ENCODE peak calls at places on chromosomes 11 and 22, in eight cellular contexts. One of them, this sample, is unnamed.

GRCh38 chr11:6203327-6203726 is 2.0 kb upstream of the C11orf42 start:
- DNase-seq in cardiac muscle cell: no peak
- DNase-seq in body of pancreas: no peak
- DNase-seq in WERI-Rb-1: no peak
- DNase-seq in OCI-LY7: no peak
- DNase-seq in adrenal gland: no peak
- DNase-seq in HCT116: no peak
- DNase-seq in GM23338: no peak
- DNase-seq in this sample: no peak

GRCh38 chr11:86523738-86524602 is 148.4 kb downstream of the ME3 start:
- DNase-seq in cardiac muscle cell: peak; percentile 85
- DNase-seq in body of pancreas: peak; percentile 67
- DNase-seq in WERI-Rb-1: no peak
- DNase-seq in OCI-LY7: no peak
- DNase-seq in adrenal gland: peak; percentile 65
- DNase-seq in HCT116: peak; percentile 91
- DNase-seq in GM23338: no peak
- DNase-seq in this sample: peak; percentile 50

GRCh38 chr22:21927174-21927823 is 25.3 kb downstream of the PPM1F start:
- DNase-seq in cardiac muscle cell: no peak
- DNase-seq in body of pancreas: no peak
- DNase-seq in WERI-Rb-1: no peak
- DNase-seq in OCI-LY7: no peak
- DNase-seq in adrenal gland: no peak
- DNase-seq in HCT116: no peak
- DNase-seq in GM23338: peak; percentile 46
- DNase-seq in this sample: peak; percentile 53

GRCh38 chr11:122235615-122236014 is 119.6 kb upstream of the BLID start:
- DNase-seq in cardiac muscle cell: peak; percentile 50
- DNase-seq in body of pancreas: peak; percentile 73
- DNase-seq in WERI-Rb-1: no peak
- DNase-seq in OCI-LY7: no peak
- DNase-seq in adrenal gland: no peak
- DNase-seq in HCT116: no peak
- DNase-seq in GM23338: no peak
- DNase-seq in this sample: no peak

GRCh38 chr11:76077575-76078150 is 128.6 kb downstream of the WNT11 start:
- DNase-seq in cardiac muscle cell: no peak
- DNase-seq in body of pancreas: no peak
- DNase-seq in WERI-Rb-1: no peak
- DNase-seq in OCI-LY7: peak; percentile 8
- DNase-seq in adrenal gland: no peak
- DNase-seq in HCT116: no peak
- DNase-seq in GM23338: no peak
- DNase-seq in this sample: peak; percentile 15

GRCh38 chr11:2927851-2928604 is 1.2 kb downstream of the PHLDA2 start:
- DNase-seq in cardiac muscle cell: peak; percentile 38
- DNase-seq in body of pancreas: no peak
- DNase-seq in WERI-Rb-1: no peak
- DNase-seq in OCI-LY7: no peak
- DNase-seq in adrenal gland: no peak
- DNase-seq in HCT116: no peak
- DNase-seq in GM23338: no peak
- DNase-seq in this sample: peak; percentile 40

GRCh38 chr11:114296190-114296978 is at the start of gene NNMT:
- DNase-seq in cardiac muscle cell: peak; percentile 99
- DNase-seq in body of pancreas: peak; percentile 56
- DNase-seq in WERI-Rb-1: no peak
- DNase-seq in OCI-LY7: no peak
- DNase-seq in adrenal gland: peak; percentile 44
- DNase-seq in HCT116: no peak
- DNase-seq in GM23338: no peak
- DNase-seq in this sample: no peak

GRCh38 chr11:23903044-23903704 is 593.7 kb upstream of the LUZP2 start:
- DNase-seq in cardiac muscle cell: peak; percentile 91
- DNase-seq in body of pancreas: no peak
- DNase-seq in WERI-Rb-1: no peak
- DNase-seq in OCI-LY7: no peak
- DNase-seq in adrenal gland: no peak
- DNase-seq in HCT116: no peak
- DNase-seq in GM23338: no peak
- DNase-seq in this sample: no peak

GRCh38 chr11:43868852-43869567 is 11.6 kb upstream of the ALKBH3 start:
- DNase-seq in cardiac muscle cell: peak; percentile 94
- DNase-seq in body of pancreas: no peak
- DNase-seq in WERI-Rb-1: no peak
- DNase-seq in OCI-LY7: no peak
- DNase-seq in adrenal gland: peak; percentile 59
- DNase-seq in HCT116: no peak
- DNase-seq in GM23338: no peak
- DNase-seq in this sample: peak; percentile 88

GRCh38 chr11:17703951-17704350 is 15.4 kb upstream of the MYOD1 start:
- DNase-seq in cardiac muscle cell: peak; percentile 17
- DNase-seq in body of pancreas: no peak
- DNase-seq in WERI-Rb-1: no peak
- DNase-seq in OCI-LY7: peak; percentile 45
- DNase-seq in adrenal gland: no peak
- DNase-seq in HCT116: peak; percentile 69
- DNase-seq in GM23338: peak; percentile 43
- DNase-seq in this sample: peak; percentile 16

GRCh38 chr11:74019860-74020259 is 11.0 kb upstream of the UCP3 start:
- DNase-seq in cardiac muscle cell: no peak
- DNase-seq in body of pancreas: no peak
- DNase-seq in WERI-Rb-1: no peak
- DNase-seq in OCI-LY7: no peak
- DNase-seq in adrenal gland: no peak
- DNase-seq in HCT116: no peak
- DNase-seq in GM23338: no peak
- DNase-seq in this sample: no peak

GRCh38 chr11:79406376-79406775 is 34.5 kb downstream of the TENM4 start:
- DNase-seq in cardiac muscle cell: no peak
- DNase-seq in body of pancreas: no peak
- DNase-seq in WERI-Rb-1: no peak
- DNase-seq in OCI-LY7: peak; percentile 38
- DNase-seq in adrenal gland: no peak
- DNase-seq in HCT116: no peak
- DNase-seq in GM23338: no peak
- DNase-seq in this sample: no peak

GRCh38 chr11:70467196-70468085 is 69.1 kb downstream of the CTTN start:
- DNase-seq in cardiac muscle cell: peak; percentile 61
- DNase-seq in body of pancreas: peak; percentile 52
- DNase-seq in WERI-Rb-1: peak; percentile 88
- DNase-seq in OCI-LY7: peak; percentile 50
- DNase-seq in adrenal gland: peak; percentile 72
- DNase-seq in HCT116: peak; percentile 33
- DNase-seq in GM23338: peak; percentile 84
- DNase-seq in this sample: peak; percentile 74

GRCh38 chr22:33504941-33505647 is 415.2 kb downstream of the LARGE1 start:
- DNase-seq in cardiac muscle cell: no peak
- DNase-seq in body of pancreas: no peak
- DNase-seq in WERI-Rb-1: peak; percentile 30
- DNase-seq in OCI-LY7: no peak
- DNase-seq in adrenal gland: no peak
- DNase-seq in HCT116: no peak
- DNase-seq in GM23338: no peak
- DNase-seq in this sample: no peak

GRCh38 chr11:33721291-33721840 is 14.9 kb downstream of the CD59 start:
- DNase-seq in cardiac muscle cell: peak; percentile 43
- DNase-seq in body of pancreas: no peak
- DNase-seq in WERI-Rb-1: peak; percentile 37
- DNase-seq in OCI-LY7: no peak
- DNase-seq in adrenal gland: no peak
- DNase-seq in HCT116: no peak
- DNase-seq in GM23338: no peak
- DNase-seq in this sample: no peak

GRCh38 chr22:45678961-45679912 is 7.6 kb downstream of the ATXN10 start:
- DNase-seq in cardiac muscle cell: no peak
- DNase-seq in body of pancreas: no peak
- DNase-seq in WERI-Rb-1: no peak
- DNase-seq in OCI-LY7: no peak
- DNase-seq in adrenal gland: no peak
- DNase-seq in HCT116: no peak
- DNase-seq in GM23338: no peak
- DNase-seq in this sample: no peak

DNA sequence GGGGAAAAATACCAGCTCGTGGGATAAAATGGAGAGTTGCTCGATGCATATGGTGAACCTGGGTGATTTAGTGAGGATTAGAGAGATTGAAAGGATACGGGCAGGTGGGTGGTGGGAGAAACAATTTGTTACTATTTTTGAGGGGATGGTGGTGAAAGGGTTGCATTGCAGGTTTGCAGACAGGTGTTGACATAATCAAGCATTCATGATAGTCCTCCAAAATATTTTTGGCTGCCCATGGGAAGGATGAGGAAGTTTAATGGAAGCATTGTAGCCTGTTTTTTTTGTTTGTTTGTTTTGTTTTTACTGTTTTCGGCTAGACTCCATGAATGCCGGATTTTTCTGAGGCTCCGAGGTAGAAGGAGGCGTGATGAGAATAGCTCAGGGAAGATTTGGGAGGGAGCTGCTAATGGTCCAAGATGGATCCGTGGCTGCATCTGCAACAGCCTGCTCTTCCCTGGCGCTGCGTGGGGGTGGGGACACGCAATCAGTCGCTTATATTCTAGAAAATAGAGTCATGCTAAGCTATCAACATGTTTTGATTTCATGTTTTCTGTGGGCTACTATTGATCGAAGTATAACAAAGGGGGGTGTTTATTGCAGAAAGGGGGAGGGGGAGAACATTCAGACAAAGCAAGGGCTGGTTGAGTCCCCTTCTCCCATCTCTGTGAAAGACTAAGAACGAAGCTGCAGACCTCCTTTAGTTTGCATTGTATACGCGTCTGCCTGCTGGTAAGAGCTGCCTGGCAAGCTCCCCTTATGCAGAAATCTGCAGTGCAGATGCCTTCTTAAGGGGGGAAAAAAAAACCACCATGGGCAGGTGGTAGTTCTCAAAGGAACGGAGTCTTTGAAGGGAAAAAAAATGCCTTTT is 980 bp downstream of the RTN3 start:
- DNase-seq in cardiac muscle cell: peak; percentile 37
- DNase-seq in body of pancreas: peak; percentile 11
- DNase-seq in WERI-Rb-1: no peak
- DNase-seq in OCI-LY7: peak; percentile 62
- DNase-seq in adrenal gland: peak; percentile 44
- DNase-seq in HCT116: no peak
- DNase-seq in GM23338: peak; percentile 66
- DNase-seq in this sample: peak; percentile 68
- TF ChIP-seq CTCF in cardiac muscle cell: no peak
- TF ChIP-seq CTCF in body of pancreas: no peak
- TF ChIP-seq CTCF in WERI-Rb-1: peak; percentile 8
- TF ChIP-seq CTCF in OCI-LY7: peak; percentile 46
- TF ChIP-seq CTCF in adrenal gland: peak; percentile 34
- TF ChIP-seq CTCF in HCT116: no peak
- TF ChIP-seq CTCF in GM23338: peak; percentile 36
- TF ChIP-seq CTCF in this sample: no peak

DNA sequence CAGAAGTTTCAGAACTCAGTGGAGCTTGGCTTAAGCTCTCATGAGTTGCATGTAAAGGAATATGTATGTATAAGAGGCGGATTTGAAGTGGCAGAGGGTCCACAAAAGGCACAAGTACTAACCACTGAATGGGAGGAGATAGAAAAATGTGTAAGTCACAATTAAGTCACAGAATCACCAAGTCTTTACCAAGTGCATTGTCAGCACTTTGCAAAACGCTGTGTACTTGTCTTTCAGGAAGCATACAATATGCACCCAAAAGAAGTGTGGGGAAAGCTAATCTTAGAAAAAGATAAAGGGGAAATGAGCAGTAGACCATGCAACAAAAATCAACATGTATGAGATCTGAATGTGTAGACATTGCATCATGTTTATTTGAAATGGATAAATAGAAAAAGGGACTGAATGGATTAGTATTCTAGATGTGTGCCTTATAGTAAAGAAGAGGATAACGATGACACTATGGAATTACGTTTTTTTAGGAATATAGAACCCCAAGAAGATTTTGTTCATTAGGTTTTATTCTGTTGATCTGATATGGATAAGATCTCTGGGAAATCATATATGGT is 4.5 kb downstream of the CNTF start:
- DNase-seq in cardiac muscle cell: peak; percentile 42
- DNase-seq in body of pancreas: no peak
- DNase-seq in WERI-Rb-1: no peak
- DNase-seq in OCI-LY7: peak; percentile 18
- DNase-seq in adrenal gland: no peak
- DNase-seq in HCT116: no peak
- DNase-seq in GM23338: no peak
- DNase-seq in this sample: peak; percentile 13
- H3K27ac ChIP-seq in cardiac muscle cell: no peak overlapping the region
- H3K27ac ChIP-seq in body of pancreas: no peak overlapping the region
- H3K27ac ChIP-seq in WERI-Rb-1: no peak overlapping the region
- H3K27ac ChIP-seq in OCI-LY7: no peak overlapping the region
- H3K27ac ChIP-seq in adrenal gland: peak overlapping the region; percentile 58
- H3K27ac ChIP-seq in HCT116: peak overlapping the region; percentile 50
- H3K27ac ChIP-seq in GM23338: no peak overlapping the region
- H3K27ac ChIP-seq in this sample: no peak overlapping the region

GRCh38 chr11:120324932-120325810 is at the start of gene TLCD5:
- DNase-seq in cardiac muscle cell: peak; percentile 70
- DNase-seq in body of pancreas: peak; percentile 68
- DNase-seq in WERI-Rb-1: peak; percentile 90
- DNase-seq in OCI-LY7: peak; percentile 48
- DNase-seq in adrenal gland: peak; percentile 73
- DNase-seq in HCT116: peak; percentile 54
- DNase-seq in GM23338: peak; percentile 95
- DNase-seq in this sample: peak; percentile 89
- TF ChIP-seq CTCF in cardiac muscle cell: no peak
- TF ChIP-seq CTCF in body of pancreas: no peak
- TF ChIP-seq CTCF in WERI-Rb-1: peak; percentile 18
- TF ChIP-seq CTCF in OCI-LY7: no peak
- TF ChIP-seq CTCF in adrenal gland: no peak
- TF ChIP-seq CTCF in HCT116: no peak
- TF ChIP-seq CTCF in GM23338: no peak
- TF ChIP-seq CTCF in this sample: peak; percentile 51

GRCh38 chr11:116771935-116772334 is 852 bp downstream of the BUD13 start:
- DNase-seq in cardiac muscle cell: no peak
- DNase-seq in body of pancreas: no peak
- DNase-seq in WERI-Rb-1: no peak
- DNase-seq in OCI-LY7: peak; percentile 6
- DNase-seq in adrenal gland: no peak
- DNase-seq in HCT116: no peak
- DNase-seq in GM23338: no peak
- DNase-seq in this sample: no peak

GRCh38 chr11:116772443-116773202 is at the start of gene BUD13:
- DNase-seq in cardiac muscle cell: peak; percentile 87
- DNase-seq in body of pancreas: peak; percentile 89
- DNase-seq in WERI-Rb-1: peak; percentile 94
- DNase-seq in OCI-LY7: peak; percentile 94
- DNase-seq in adrenal gland: peak; percentile 90
- DNase-seq in HCT116: peak; percentile 72
- DNase-seq in GM23338: peak; percentile 96
- DNase-seq in this sample: peak; percentile 94

GRCh38 chr11:116774661-116775060 is 1.9 kb upstream of the BUD13 start:
- DNase-seq in cardiac muscle cell: no peak
- DNase-seq in body of pancreas: no peak
- DNase-seq in WERI-Rb-1: no peak
- DNase-seq in OCI-LY7: no peak
- DNase-seq in adrenal gland: no peak
- DNase-seq in HCT116: no peak
- DNase-seq in GM23338: peak; percentile 2
- DNase-seq in this sample: no peak

GRCh38 chr11:116775975-116776374 is 3.2 kb upstream of the BUD13 start:
- DNase-seq in cardiac muscle cell: no peak
- DNase-seq in body of pancreas: no peak
- DNase-seq in WERI-Rb-1: no peak
- DNase-seq in OCI-LY7: no peak
- DNase-seq in adrenal gland: no peak
- DNase-seq in HCT116: no peak
- DNase-seq in GM23338: no peak
- DNase-seq in this sample: no peak

GRCh38 chr11:116773203-116774112 is 671 bp upstream of the BUD13 start:
- DNase-seq in cardiac muscle cell: no peak
- DNase-seq in body of pancreas: no peak
- DNase-seq in WERI-Rb-1: no peak
- DNase-seq in OCI-LY7: peak; percentile 29
- DNase-seq in adrenal gland: no peak
- DNase-seq in HCT116: no peak
- DNase-seq in GM23338: no peak
- DNase-seq in this sample: peak; percentile 28
- H3K27ac ChIP-seq in cardiac muscle cell: peak overlapping the region; percentile 94
- H3K27ac ChIP-seq in body of pancreas: peak overlapping the region; percentile 93
- H3K27ac ChIP-seq in WERI-Rb-1: peak overlapping the region; percentile 98
- H3K27ac ChIP-seq in OCI-LY7: peak overlapping the region; percentile 81
- H3K27ac ChIP-seq in adrenal gland: peak overlapping the region; percentile 91
- H3K27ac ChIP-seq in HCT116: peak overlapping the region; percentile 91
- H3K27ac ChIP-seq in GM23338: peak overlapping the region; percentile 91
- H3K27ac ChIP-seq in this sample: peak overlapping the region; percentile 55

This sample was measured in A673.